ENCODE peak calls at places on chromosomes 5 and 9, in five cellular contexts. X, Y, L, J and G are unnamed samples. For H3K4me1, the result is how much of the 10 kb centered on the place peaks cover.

GRCh38 chr5:176658007-176658599 is 10.8 kb downstream of the TSPAN17 start:
- DNase-seq in X (peak), Y (peak), L (peak), J (peak), G (peak)

GRCh38 chr9:117706421-117707150 is 2.4 kb downstream of the TLR4 start:
- DNase-seq in X (peak), Y (no peak), L (peak), J (no peak), G (no peak)

GRCh38 chr5:87762631-87763030 is 349.9 kb upstream of the CCNH start:
- DNase-seq in X (no peak), Y (no peak), L (no peak), J (no peak), G (no peak)

GRCh38 chr9:94872921-94873511 is 146.5 kb downstream of the AOPEP start:
- DNase-seq in X (peak), Y (no peak), L (no peak), J (no peak), G (no peak)

GRCh38 chr9:20382460-20383071 is 239.7 kb downstream of the MLLT3 start:
- DNase-seq in X (no peak), Y (no peak), L (no peak), J (no peak), G (no peak)

GRCh38 chr5:51694826-51695225 is 311.6 kb downstream of the ISL1 start:
- DNase-seq in X (no peak), Y (no peak), L (no peak), J (no peak), G (no peak)

GRCh38 chr5:54608423-54609085 is 91.0 kb downstream of the SNX18 start:
- DNase-seq in X (no peak), Y (no peak), L (no peak), J (no peak), G (no peak)

GRCh38 chr5:89351975-89352374 is 469.0 kb upstream of the MEF2C start:
- DNase-seq in X (no peak), Y (no peak), L (no peak), J (no peak), G (no peak)

GRCh38 chr5:160467555-160468418 is 46.1 kb downstream of the PTTG1 start:
- DNase-seq in X (peak), Y (no peak), L (peak), J (peak), G (peak)

GRCh38 chr9:107712390-107712789 is 222.8 kb upstream of the KLF4 start:
- DNase-seq in X (peak), Y (no peak), L (peak), J (no peak), G (no peak)

GRCh38 chr9:18361621-18362020 is 112.3 kb upstream of the ADAMTSL1 start:
- DNase-seq in X (no peak), Y (no peak), L (no peak), J (no peak), G (no peak)

GRCh38 chr5:38673671-38674071 is 117.2 kb upstream of the LIFR start:
- DNase-seq in X (no peak), Y (peak), L (no peak), J (no peak), G (no peak)

GRCh38 chr5:159337291-159337974 is 7.1 kb upstream of the IL12B start:
- DNase-seq in X (no peak), Y (no peak), L (no peak), J (no peak), G (no peak)

GRCh38 chr5:172852490-172853354 is 18.7 kb downstream of the ERGIC1 start:
- DNase-seq in X (no peak), Y (no peak), L (peak), J (no peak), G (no peak)

GRCh38 chr5:113705657-113706056 is 192.2 kb downstream of the YTHDC2 start:
- DNase-seq in X (no peak), Y (no peak), L (no peak), J (no peak), G (no peak)

GRCh38 chr5:180330810-180331646 is 22.1 kb downstream of the GFPT2 start:
- DNase-seq in X (peak), Y (peak), L (peak), J (peak), G (no peak)

GRCh38 chr5:180829711-180830110 is 27.1 kb upstream of the MGAT1 start:
- DNase-seq in X (no peak), Y (no peak), L (no peak), J (no peak), G (no peak)

GRCh38 chr5:77971965-77972544 is 195.9 kb upstream of the TBCA start:
- DNase-seq in X (peak), Y (no peak), L (no peak), J (no peak), G (no peak)

GRCh38 chr5:159100022-159100927 is 559 bp upstream of the EBF1 start:
- DNase-seq in X (peak), Y (peak), L (peak), J (peak), G (peak)

GRCh38 chr5:149338364-149338763 is 6.9 kb upstream of the GRPEL2 start:
- DNase-seq in X (no peak), Y (no peak), L (no peak), J (no peak), G (no peak)

DNA sequence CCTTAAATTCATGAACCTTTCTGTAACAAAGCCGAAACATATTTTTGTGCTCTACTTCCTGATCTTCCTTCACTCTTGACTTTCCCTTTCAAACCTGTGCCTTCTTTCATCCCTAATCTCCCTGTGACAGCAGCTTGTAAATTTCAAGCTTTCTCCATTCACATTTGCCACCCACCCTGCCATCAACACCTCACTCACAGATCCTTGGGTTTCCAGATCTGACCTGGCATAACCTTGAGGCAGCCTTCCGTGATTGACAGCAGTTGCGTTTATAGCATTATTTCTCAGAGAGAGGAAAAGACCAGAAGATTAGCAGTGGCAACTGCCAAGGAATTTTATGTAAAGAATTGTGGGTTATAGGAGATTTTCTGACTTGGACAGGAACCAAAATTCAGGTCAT is 260.1 kb downstream of the NR2F1-AS1 start:
- DNase-seq in X (peak), Y (peak), L (no peak), J (no peak), G (no peak)
- H3K4me1 ChIP-seq in X (under half), Y (under half), L (under half), J (under half), G (under half)

DNA sequence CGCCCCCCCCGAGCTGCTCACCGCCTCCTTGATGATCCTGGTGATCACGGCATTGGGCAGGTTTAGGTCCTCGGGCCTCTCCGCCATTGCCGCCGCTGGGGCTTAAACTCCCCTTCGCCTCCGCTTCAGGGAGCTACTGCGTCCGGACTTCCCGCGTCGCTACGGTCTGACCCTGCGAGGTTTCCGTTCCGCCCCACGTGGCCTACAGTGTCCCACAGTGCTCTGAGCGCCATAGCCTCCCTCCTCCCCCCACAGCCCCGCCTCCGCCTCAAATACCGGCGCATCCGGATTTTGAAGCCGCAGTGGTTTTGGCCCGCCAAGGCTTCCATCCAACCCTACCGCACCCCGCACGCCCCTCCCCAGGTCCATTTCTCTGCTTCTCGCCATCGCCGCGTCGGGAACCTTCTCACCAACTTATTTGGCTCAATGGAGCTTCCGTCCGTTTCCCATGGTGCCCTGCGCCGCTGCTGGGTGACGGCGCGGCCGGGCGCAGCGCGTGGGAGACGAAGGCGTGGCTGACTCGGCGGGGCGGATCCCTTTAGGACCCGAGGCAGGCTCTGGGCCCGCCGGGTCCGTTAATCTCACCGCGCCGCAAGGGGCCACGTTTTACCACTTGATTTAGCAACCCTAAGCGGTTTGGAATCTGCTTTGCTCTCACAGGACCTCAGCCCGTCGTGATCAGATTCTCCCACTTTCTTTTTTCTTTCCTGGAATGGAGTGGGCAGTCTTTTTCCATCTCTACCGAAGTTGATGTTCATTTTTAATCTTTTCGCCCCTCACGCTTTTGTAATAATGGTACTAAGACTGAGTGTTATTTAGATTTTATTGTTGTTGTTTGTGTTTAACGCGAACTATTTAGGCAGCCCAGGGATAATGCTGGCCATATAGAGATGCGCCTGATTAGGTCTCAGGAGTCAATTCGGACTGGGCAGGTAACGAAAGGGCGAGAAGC is at the start of the genes C9orf43 and POLE3:
- DNase-seq in X (peak), Y (peak), L (peak), J (peak), G (peak)
- TF ChIP-seq CTCF in X (no peak), Y (no peak), L (no peak), J (no peak), G (no peak)

GRCh38 chr5:69528015-69528414 is 32.0 kb upstream of the GTF2H2C start:
- DNase-seq in X (no peak), Y (no peak), L (peak), J (no peak), G (peak)
- H3K4me1 ChIP-seq in X (under half), Y (under half), L (under half), J (under half), G (half or more)

DNA sequence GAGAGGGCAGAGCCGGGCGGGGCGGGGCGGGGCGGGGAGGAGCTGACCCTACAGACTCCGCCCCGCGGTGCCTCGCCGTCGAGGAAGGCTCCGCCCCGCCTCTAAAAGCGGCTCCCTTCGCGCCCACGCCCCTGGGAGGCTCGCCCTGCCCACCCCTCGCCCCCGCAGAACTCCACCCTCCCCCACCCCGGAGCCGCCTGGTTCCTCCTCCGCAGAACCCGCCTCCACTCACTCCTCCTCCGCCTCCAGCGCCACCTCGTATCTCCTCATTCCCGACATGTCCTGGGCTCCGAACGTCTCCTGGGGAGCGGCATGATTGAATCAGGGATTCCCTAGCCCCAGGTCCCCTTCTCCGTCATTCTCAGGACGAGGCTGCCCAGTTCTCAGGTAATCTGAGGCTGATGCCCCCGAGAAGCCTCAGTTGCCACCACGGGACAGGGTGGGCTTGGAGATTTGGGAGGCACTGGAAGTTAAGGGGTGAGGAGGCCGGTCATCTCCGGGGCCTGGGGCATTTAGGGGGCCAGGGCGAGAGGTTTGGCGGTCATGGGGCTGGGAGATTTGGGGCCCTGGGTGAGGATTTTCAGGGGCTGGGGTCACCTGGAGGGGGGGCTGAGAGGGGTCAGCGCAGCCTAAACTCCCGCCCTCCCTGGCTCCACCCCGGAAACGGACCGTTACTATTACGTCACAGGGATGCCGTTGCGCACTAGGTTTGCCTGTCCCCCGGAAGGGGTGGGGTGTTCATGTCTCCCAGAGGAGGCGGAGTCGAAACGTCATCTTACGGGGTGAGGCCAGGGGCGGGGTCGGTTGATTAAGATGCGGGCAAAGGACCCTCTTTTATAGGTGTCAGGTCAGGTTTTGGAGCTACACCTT is 3.2 kb upstream of the CCL27 start:
- DNase-seq in X (peak), Y (peak), L (peak), J (peak), G (peak)
- TF ChIP-seq CTCF in X (no peak), Y (no peak), L (no peak), J (no peak), G (no peak)

GRCh38 chr5:56358046-56358445 is 124.9 kb upstream of the ANKRD55 start:
- DNase-seq in X (no peak), Y (no peak), L (no peak), J (no peak), G (peak)
- H3K4me1 ChIP-seq in X (under half), Y (under half), L (under half), J (under half), G (half or more)

GRCh38 chr9:127393680-127394079 is 3.3 kb upstream of the SLC2A8 start:
- DNase-seq in X (no peak), Y (no peak), L (no peak), J (no peak), G (no peak)
- TF ChIP-seq CTCF in X (no peak), Y (peak), L (peak), J (no peak), G (no peak)

GRCh38 chr5:166724284-166724683 is 1567.2 kb upstream of the WWC1 start:
- DNase-seq in X (no peak), Y (no peak), L (peak), J (no peak), G (no peak)
- H3K4me1 ChIP-seq in X (under half), Y (under half), L (under half), J (under half), G (under half)

GRCh38 chr5:79255786-79256557 is 20.0 kb downstream of the JMY start:
- DNase-seq in X (peak), Y (peak), L (peak), J (no peak), G (peak)
- TF ChIP-seq CTCF in X (peak), Y (peak), L (peak), J (peak), G (peak)

GRCh38 chr5:150599917-150600511 is 40.4 kb upstream of the SYNPO start:
- DNase-seq in X (peak), Y (no peak), L (peak), J (peak), G (no peak)
- H3K4me1 ChIP-seq in X (under half), Y (under half), L (half or more), J (half or more), G (under half)